ENCODE peak calls at places on chromosomes 7 and 10, in ten cellular contexts. T is posterior vena cava; O is mammary epithelial cell; C is bronchial epithelial cell; S is putamen; N is stimulated activated CD8-positive, alpha-beta memory T cell treated with anti-CD3 and anti-CD28 coated beads, Interleukin-2, amount 100 ng/mL, for 48 hours; U is CD4-positive, CD25-positive, alpha-beta regulatory T cell; K is NCI-H1092 treated with DMSO at 0.1 percent for 48 hours; B is activated naive CD8-positive, alpha-beta T cell treated with anti-CD3 and anti-CD28 coated beads for 36 hours; W is HS-27A. L is an unnamed sample.

GRCh38 chr10:17021661-17022060 is 108.0 kb downstream of the CUBN start:
- DNase-seq in T (no peak), O (no peak), C (no peak), S (no peak), N (no peak), U (no peak), K (peak; percentile 87), B (no peak), W (no peak), L (no peak)

GRCh38 chr10:121511943-121512342 is 86.3 kb downstream of the FGFR2 start:
- DNase-seq in T (no peak), O (no peak), C (no peak), S (no peak), N (no peak), U (no peak), K (no peak), B (no peak), W (no peak), L (no peak)

GRCh38 chr10:44172883-44173557 is 211.9 kb downstream of the CXCL12 start:
- DNase-seq in T (no peak), O (no peak), C (no peak), S (no peak), N (no peak), U (no peak), K (no peak), B (no peak), W (no peak), L (no peak)

GRCh38 chr10:17453035-17453376 is 1.4 kb downstream of the ST8SIA6 start:
- DNase-seq in T (no peak), O (no peak), C (no peak), S (no peak), N (no peak), U (no peak), K (no peak), B (no peak), W (no peak), L (no peak)

GRCh38 chr10:43867667-43868361 is 219.1 kb upstream of the ZNF32 start:
- DNase-seq in T (peak; percentile 87), O (no peak), C (no peak), S (no peak), N (no peak), U (no peak), K (no peak), B (no peak), W (no peak), L (peak; percentile 71)

GRCh38 chr7:4143006-4143405 is 539.1 kb upstream of the FOXK1 start:
- DNase-seq in T (peak; percentile 57), O (no peak), C (no peak), S (no peak), N (no peak), U (no peak), K (no peak), B (no peak), W (no peak), L (no peak)

GRCh38 chr10:124661661-124662180 is 82.5 kb downstream of the FAM53B start:
- DNase-seq in T (no peak), O (no peak), C (no peak), S (no peak), N (no peak), U (no peak), K (no peak), B (no peak), W (no peak), L (no peak)

GRCh38 chr10:18400201-18400910 is 251.0 kb downstream of the NSUN6 start:
- DNase-seq in T (no peak), O (no peak), C (no peak), S (peak; percentile 20), N (no peak), U (peak; percentile 4), K (no peak), B (no peak), W (no peak), L (no peak)

GRCh38 chr7:37901890-37902524 is 14.6 kb downstream of the SFRP4 start:
- DNase-seq in T (no peak), O (peak; percentile 29), C (peak; percentile 59), S (no peak), N (no peak), U (no peak), K (no peak), B (no peak), W (peak; percentile 30), L (peak; percentile 74)

GRCh38 chr10:69496352-69497234 is 45.3 kb downstream of the TSPAN15 start:
- DNase-seq in T (peak; percentile 34), O (no peak), C (no peak), S (no peak), N (no peak), U (no peak), K (peak; percentile 18), B (no peak), W (no peak), L (no peak)

GRCh38 chr7:152336754-152337368 is 98.9 kb downstream of the KMT2C start:
- DNase-seq in T (no peak), O (peak; percentile 37), C (peak; percentile 49), S (peak; percentile 20), N (no peak), U (peak; percentile 30), K (peak; percentile 70), B (no peak), W (no peak), L (no peak)

GRCh38 chr7:108415821-108416536 is 40.3 kb downstream of the NRCAM start:
- DNase-seq in T (no peak), O (peak; percentile 81), C (peak; percentile 82), S (peak; percentile 58), N (no peak), U (no peak), K (peak; percentile 62), B (peak; percentile 48), W (no peak), L (no peak)

GRCh38 chr10:42952358-42952757 is 124.5 kb upstream of the RET start:
- DNase-seq in T (peak; percentile 70), O (peak; percentile 4), C (peak; percentile 35), S (no peak), N (no peak), U (no peak), K (no peak), B (no peak), W (no peak), L (no peak)